ENCODE peak calls at places on chromosomes 1 and 21, in eight cellular contexts. A is WERI-Rb-1, F is Caco-2, Q is mammary epithelial cell, B is endothelial cell of umbilical vein, P is psoas muscle, Y is ovary, S is esophagus squamous epithelium. K is an unnamed sample.

GRCh38 chr1:32897082-32898049 is 3.8 kb downstream of the TMEM54 start:
- DNase-seq in Q (peak; percentile 63), F (no peak), S (no peak), Y (no peak), A (no peak), P (no peak), B (no peak), K (no peak)

GRCh38 chr1:236535656-236536293 is 12.0 kb downstream of the LGALS8 start:
- DNase-seq in Y (no peak), P (no peak), A (no peak), B (no peak), Q (no peak), F (peak; percentile 34), S (no peak), K (no peak)

GRCh38 chr1:48415050-48415449 is 57.0 kb downstream of the SPATA6 start:
- DNase-seq in S (no peak), A (no peak), F (no peak), B (no peak), Y (peak; percentile 20), P (no peak), Q (no peak), K (no peak)

GRCh38 chr1:211951856-211952255 is 83.5 kb downstream of the INTS7 start:
- DNase-seq in A (no peak), Y (no peak), F (no peak), Q (peak; percentile 95), P (no peak), B (peak; percentile 67), S (no peak), K (no peak)

GRCh38 chr1:161935264-161935663 is 88.4 kb downstream of the OLFML2B start:
- DNase-seq in F (no peak), A (no peak), B (no peak), Y (no peak), Q (no peak), S (no peak), P (no peak), K (no peak)

GRCh38 chr1:155648207-155649147 is 38.5 kb downstream of the MSTO1 start:
- DNase-seq in A (peak; percentile 34), Q (peak; percentile 95), S (no peak), F (peak; percentile 55), P (no peak), B (peak; percentile 87), Y (no peak), K (no peak)

GRCh38 chr1:87814573-87814972 is 485.9 kb downstream of the LMO4 start:
- DNase-seq in P (no peak), S (no peak), Q (no peak), A (no peak), B (no peak), Y (no peak), F (no peak), K (no peak)

GRCh38 chr1:99600782-99601181 is 45.1 kb upstream of the PALMD start:
- DNase-seq in F (no peak), Q (no peak), S (no peak), Y (no peak), P (no peak), A (no peak), B (peak; percentile 94), K (no peak)

GRCh38 chr1:63797056-63797726 is 23.4 kb downstream of the ROR1 start:
- DNase-seq in P (no peak), A (no peak), S (no peak), B (no peak), Y (no peak), F (no peak), Q (no peak), K (no peak)

GRCh38 chr1:237864338-237865244 is 26.1 kb downstream of the ZP4 start:
- DNase-seq in Y (peak; percentile 50), P (peak; percentile 50), Q (peak; percentile 31), B (no peak), S (no peak), F (peak; percentile 58), A (peak; percentile 82), K (no peak)

GRCh38 chr1:200184196-200184595 is 156.7 kb downstream of the NR5A2 start:
- DNase-seq in A (no peak), Y (peak; percentile 37), Q (peak; percentile 93), F (no peak), S (peak; percentile 41), B (peak; percentile 73), P (peak; percentile 83), K (no peak)

GRCh38 chr1:216616425-216616824 is 106.8 kb downstream of the ESRRG start:
- DNase-seq in Y (no peak), B (no peak), P (no peak), Q (no peak), S (no peak), F (no peak), A (no peak), K (no peak)

GRCh38 chr1:231636157-231636556 is 9.6 kb downstream of the DISC1 start:
- DNase-seq in A (peak; percentile 83), S (no peak), Y (peak; percentile 41), F (no peak), B (peak; percentile 38), Q (no peak), P (no peak), K (no peak)

GRCh38 chr1:230194525-230194924 is 127.5 kb downstream of the GALNT2 start:
- DNase-seq in F (no peak), Y (no peak), A (no peak), B (no peak), S (no peak), Q (no peak), P (no peak), K (no peak)

DNA sequence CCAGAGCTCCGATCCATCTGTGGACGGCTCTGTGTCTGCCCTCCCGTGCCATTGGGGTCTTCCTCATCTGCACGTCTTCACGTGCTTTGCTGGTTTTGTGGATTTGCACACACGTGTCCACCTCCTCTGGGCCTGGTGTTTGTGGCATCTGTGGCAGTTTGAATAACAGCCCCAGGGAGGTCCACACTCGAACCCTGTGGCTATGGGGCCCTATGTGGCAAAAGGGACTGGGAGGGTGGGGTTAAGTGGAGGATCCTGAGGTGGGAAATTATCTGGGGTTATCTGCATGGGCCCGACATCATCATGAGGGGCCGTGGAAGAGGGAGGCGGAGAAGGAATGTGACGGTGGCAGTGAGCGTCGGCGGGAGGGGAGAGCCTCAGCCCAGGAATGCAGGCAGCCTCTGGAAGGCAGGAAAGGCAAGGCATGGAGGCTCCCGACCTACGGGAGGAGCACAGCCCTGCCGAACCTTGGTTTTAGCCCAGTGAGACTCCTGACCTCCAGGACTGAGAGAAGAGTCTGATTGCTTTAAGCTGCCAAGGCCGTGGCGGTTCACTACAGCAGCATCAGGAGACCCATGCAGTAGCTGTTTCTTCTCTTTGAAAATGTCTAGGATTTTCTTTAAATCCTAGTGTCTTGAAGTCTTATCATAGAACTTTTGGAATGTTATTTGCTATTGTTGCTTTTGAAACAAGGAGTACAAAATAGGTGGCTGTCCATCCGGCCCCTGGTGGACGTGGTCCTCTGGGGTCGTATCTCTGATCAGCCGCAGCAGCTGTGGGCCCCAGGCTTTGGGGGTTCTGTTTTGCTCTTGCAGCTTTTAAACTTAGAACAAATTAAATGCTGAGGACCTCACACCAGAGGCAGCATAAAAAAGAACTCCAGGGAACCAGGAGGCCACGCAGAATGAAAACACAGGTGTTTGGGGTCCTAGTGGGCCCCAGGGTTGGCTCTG is 40.0 kb upstream of the LRRC3 start:
- DNase-seq in A (peak; percentile 4), P (no peak), Y (no peak), F (no peak), S (no peak), B (no peak), Q (no peak), K (no peak)
- H3K9me3 ChIP-seq in A (peaks cover 13% of the 10 kb centered on the region), P (no peaks in the 10 kb centered on the region), Y (no peaks in the 10 kb centered on the region), F (no peaks in the 10 kb centered on the region), S (no peaks in the 10 kb centered on the region), B (no peaks in the 10 kb centered on the region), Q (peaks cover 26% of the 10 kb centered on the region), K (no peaks in the 10 kb centered on the region)

GRCh38 chr1:4946343-4946742 is 291.9 kb downstream of the AJAP1 start:
- DNase-seq in F (no peak), Y (no peak), Q (no peak), A (no peak), S (no peak), B (no peak), P (no peak), K (no peak)
- H3K9me3 ChIP-seq in F (no peaks in the 10 kb centered on the region), Y (no peaks in the 10 kb centered on the region), Q (peaks cover 19% of the 10 kb centered on the region), A (no peaks in the 10 kb centered on the region), S (no peaks in the 10 kb centered on the region), B (peaks cover 2% of the 10 kb centered on the region), P (no peaks in the 10 kb centered on the region), K (no peaks in the 10 kb centered on the region)

GRCh38 chr1:2858676-2859075 is 57.2 kb upstream of the TTC34 start:
- DNase-seq in A (no peak), S (no peak), B (no peak), P (no peak), Y (no peak), Q (no peak), F (no peak), K (no peak)
- H3K9me3 ChIP-seq in A (no peaks in the 10 kb centered on the region), S (no peaks in the 10 kb centered on the region), B (peaks cover 9% of the 10 kb centered on the region), P (no peaks in the 10 kb centered on the region), Y (no peaks in the 10 kb centered on the region), Q (peaks cover 60% of the 10 kb centered on the region), F (no peaks in the 10 kb centered on the region), K (no peaks in the 10 kb centered on the region)

GRCh38 chr21:44494418-44494817 is 39.1 kb downstream of the LRRC3 start:
- DNase-seq in Q (no peak), A (no peak), F (no peak), P (no peak), Y (no peak), S (no peak), B (no peak), K (no peak)
- H3K9me3 ChIP-seq in Q (peaks cover 28% of the 10 kb centered on the region), A (peaks cover 25% of the 10 kb centered on the region), F (peaks cover 14% of the 10 kb centered on the region), P (no peaks in the 10 kb centered on the region), Y (no peaks in the 10 kb centered on the region), S (peaks cover 11% of the 10 kb centered on the region), B (no peaks in the 10 kb centered on the region), K (no peaks in the 10 kb centered on the region)

GRCh38 chr1:82542766-82543165 is 742.0 kb downstream of the ADGRL2 start:
- DNase-seq in Y (no peak), P (no peak), S (no peak), Q (no peak), F (no peak), B (no peak), A (no peak), K (no peak)
- H3K9me3 ChIP-seq in Y (no peaks in the 10 kb centered on the region), P (peaks cover 8% of the 10 kb centered on the region), S (no peaks in the 10 kb centered on the region), Q (no peaks in the 10 kb centered on the region), F (no peaks in the 10 kb centered on the region), B (no peaks in the 10 kb centered on the region), A (no peaks in the 10 kb centered on the region), K (no peaks in the 10 kb centered on the region)

DNA sequence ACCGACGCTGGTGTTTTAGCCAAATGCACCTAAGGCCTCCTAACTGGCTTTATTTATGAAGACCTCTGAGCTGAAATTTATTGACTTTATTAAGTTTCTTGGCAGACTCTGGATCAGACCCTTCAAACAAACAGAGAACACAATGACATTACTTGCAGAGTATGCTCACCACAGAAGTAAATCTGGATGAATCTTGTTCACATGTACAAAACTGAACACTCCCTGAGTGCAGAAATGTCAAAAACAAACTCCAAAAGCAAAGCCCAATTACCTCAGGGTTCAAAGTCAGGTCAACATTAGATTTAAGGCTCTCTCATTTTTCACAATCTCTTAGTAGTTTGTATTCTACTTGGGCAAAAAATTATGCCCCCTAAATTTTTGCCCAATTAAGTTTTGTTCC is 218.6 kb downstream of the SLC45A1 start:
- DNase-seq in F (no peak), Q (no peak), Y (no peak), S (no peak), B (no peak), P (no peak), A (no peak), K (no peak)
- H3K9me3 ChIP-seq in F (no peaks in the 10 kb centered on the region), Q (no peaks in the 10 kb centered on the region), Y (no peaks in the 10 kb centered on the region), S (no peaks in the 10 kb centered on the region), B (no peaks in the 10 kb centered on the region), P (no peaks in the 10 kb centered on the region), A (no peaks in the 10 kb centered on the region), K (no peaks in the 10 kb centered on the region)

GRCh38 chr1:221946768-221947167 is 204.9 kb upstream of the DUSP10 start:
- DNase-seq in B (no peak), Y (no peak), S (no peak), F (no peak), P (no peak), A (no peak), Q (no peak), K (no peak)
- H3K9me3 ChIP-seq in B (no peaks in the 10 kb centered on the region), Y (no peaks in the 10 kb centered on the region), S (no peaks in the 10 kb centered on the region), F (no peaks in the 10 kb centered on the region), P (peaks cover 4% of the 10 kb centered on the region), A (no peaks in the 10 kb centered on the region), Q (peaks cover 21% of the 10 kb centered on the region), K (no peaks in the 10 kb centered on the region)

K was measured in effector memory CD4-positive, alpha-beta T cell.